ENCODE peak calls at places on chromosomes 1 and 21, in seven cellular contexts. R is SK-N-SH, S is HepG2, L is GM12891, U is K562, J is H1, O is GM12878. Q is an unnamed sample.

GRCh38 chr1:7383671-7384070 is 387.4 kb upstream of the VAMP3 start:
- DNase-seq in R (no peak), S (no peak), L (no peak), U (no peak), J (peak; percentile 6), O (no peak), Q (no peak)

GRCh38 chr1:94983343-94983742 is 56.4 kb upstream of the CNN3 start:
- DNase-seq in R (no peak), S (no peak), L (no peak), U (no peak), J (no peak), O (no peak), Q (no peak)

GRCh38 chr1:200336111-200336845 is 73.6 kb downstream of the ZNF281 start:
- DNase-seq in R (no peak), S (peak; percentile 53), L (no peak), U (no peak), J (no peak), O (no peak), Q (no peak)

GRCh38 chr21:38796426-38796825 is 9.3 kb upstream of the ETS2 start:
- DNase-seq in R (no peak), S (no peak), L (no peak), U (peak; percentile 44), J (no peak), O (no peak), Q (no peak)

GRCh38 chr21:29196021-29196663 is 65.7 kb downstream of the MAP3K7CL start:
- DNase-seq in R (peak; percentile 16), S (peak; percentile 70), L (peak; percentile 46), U (peak; percentile 64), J (no peak), O (peak; percentile 90), Q (peak; percentile 40)

GRCh38 chr21:43018519-43018918 is 44.2 kb downstream of the PKNOX1 start:
- DNase-seq in R (no peak), S (no peak), L (no peak), U (no peak), J (no peak), O (no peak), Q (no peak)

GRCh38 chr1:9281071-9281827 is 11.4 kb upstream of the SPSB1 start:
- DNase-seq in R (no peak), S (no peak), L (no peak), U (no peak), J (no peak), O (no peak), Q (no peak)

GRCh38 chr21:36120304-36120902 is 14.5 kb upstream of the CBR3 start:
- DNase-seq in R (no peak), S (no peak), L (no peak), U (no peak), J (no peak), O (no peak), Q (no peak)

GRCh38 chr1:41673806-41674205 is 189.3 kb upstream of the EDN2 start:
- DNase-seq in R (no peak), S (no peak), L (no peak), U (no peak), J (no peak), O (no peak), Q (peak; percentile 54)

GRCh38 chr1:10561497-10561896 is 86.7 kb downstream of the PEX14 start:
- DNase-seq in R (no peak), S (no peak), L (no peak), U (no peak), J (no peak), O (no peak), Q (no peak)

GRCh38 chr1:225746361-225747179 is 31.1 kb upstream of the SRP9 start:
- DNase-seq in R (no peak), S (peak; percentile 85), L (no peak), U (no peak), J (peak; percentile 77), O (no peak), Q (no peak)

GRCh38 chr1:245860681-245861552 is 646.2 kb downstream of the SMYD3 start:
- DNase-seq in R (no peak), S (no peak), L (no peak), U (no peak), J (no peak), O (no peak), Q (no peak)

GRCh38 chr1:76336951-76337371 is 262.4 kb downstream of the ST6GALNAC3 start:
- DNase-seq in R (peak; percentile 78), S (no peak), L (no peak), U (no peak), J (no peak), O (no peak), Q (no peak)

GRCh38 chr1:12064073-12064969 is 1.2 kb downstream of the TNFRSF8 start:
- DNase-seq in R (no peak), S (no peak), L (no peak), U (no peak), J (no peak), O (no peak), Q (no peak)

GRCh38 chr1:54777011-54777410 is 12.7 kb upstream of the PARS2 start:
- DNase-seq in R (no peak), S (no peak), L (no peak), U (no peak), J (no peak), O (no peak), Q (no peak)

GRCh38 chr1:160768295-160768657 is 27.7 kb upstream of the LY9 start:
- DNase-seq in R (no peak), S (peak; percentile 29), L (no peak), U (no peak), J (peak; percentile 60), O (peak; percentile 84), Q (peak; percentile 42)

GRCh38 chr1:74517599-74518051 is 5.2 kb upstream of the LRRC53 start:
- DNase-seq in R (no peak), S (no peak), L (no peak), U (no peak), J (no peak), O (peak; percentile 25), Q (no peak)

DNA sequence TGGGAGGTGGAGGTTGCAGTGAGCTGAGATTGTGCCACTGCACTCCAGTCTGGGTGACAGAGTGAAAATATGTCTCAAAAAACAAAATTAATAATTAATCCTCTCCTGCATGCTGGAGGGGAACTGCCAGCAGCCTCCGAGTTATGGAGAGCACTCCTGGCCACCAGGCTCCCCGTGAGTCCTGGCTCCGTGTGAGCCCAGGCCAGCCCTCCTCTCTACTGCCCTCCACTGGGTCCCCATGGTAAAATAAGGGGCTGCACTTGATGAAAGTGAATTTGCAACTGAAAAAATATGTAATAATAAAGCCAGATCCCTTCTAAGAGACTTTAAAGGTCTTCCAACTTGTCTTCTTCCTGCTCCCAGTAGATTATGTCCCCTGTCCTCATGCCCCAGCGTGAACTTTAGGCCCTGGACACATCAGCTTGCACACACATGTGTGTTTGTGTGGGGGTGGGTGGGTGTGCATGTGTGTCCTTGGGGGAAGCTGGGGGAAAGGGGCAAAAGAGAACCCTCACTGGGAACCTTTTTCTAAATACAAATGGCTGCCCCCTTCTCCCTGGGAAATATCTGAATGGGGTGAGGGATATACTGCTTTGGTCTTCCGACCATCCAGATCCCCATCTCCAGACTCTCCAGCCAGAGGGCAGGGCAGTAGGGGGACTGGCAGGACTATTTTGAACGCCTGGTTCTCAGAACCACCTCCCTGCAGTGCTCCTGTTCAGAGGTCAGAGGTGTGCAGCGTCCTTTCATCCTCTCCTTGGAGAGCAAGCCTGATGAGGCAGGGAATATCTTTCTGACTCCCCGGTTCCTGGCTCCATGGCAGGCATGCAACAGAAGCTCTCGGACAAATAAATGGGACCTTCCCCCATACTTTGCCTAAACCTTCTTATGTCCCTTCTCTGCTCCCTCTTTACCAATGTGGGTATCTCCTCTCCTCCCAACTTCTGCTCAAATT is 26.2 kb downstream of the NEK2 start:
- DNase-seq in R (peak; percentile 80), S (peak; percentile 68), L (no peak), U (peak; percentile 51), J (peak; percentile 63), O (no peak), Q (no peak)
- TF ChIP-seq TAF1 in R (no peak), S (no peak), L (no peak), U (no peak), J (no peak), O (no peak), Q (no peak)

DNA sequence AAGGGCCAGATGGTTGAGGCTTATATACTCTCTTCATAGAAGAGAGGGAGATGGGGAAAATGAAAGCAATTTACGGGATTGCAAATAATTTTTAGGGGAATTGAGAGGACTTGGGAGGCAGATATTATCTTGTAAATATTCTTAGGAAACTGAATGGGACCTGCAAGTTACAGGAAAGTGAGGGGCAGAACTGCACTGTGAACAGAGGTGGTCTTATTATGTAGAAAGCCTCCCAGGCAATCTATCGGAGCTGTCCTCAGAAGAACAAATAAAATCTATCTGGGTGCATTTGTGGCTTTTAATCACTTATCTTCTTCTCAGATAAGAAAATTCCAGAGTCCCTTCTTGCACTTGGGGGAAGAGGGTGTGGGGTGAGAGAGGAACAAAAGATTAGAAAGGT is 223.5 kb downstream of the RHOU start:
- DNase-seq in R (no peak), S (no peak), L (no peak), U (no peak), J (no peak), O (no peak), Q (no peak)
- TF ChIP-seq TAF1 in R (no peak), S (no peak), L (no peak), U (no peak), J (no peak), O (no peak), Q (no peak)

GRCh38 chr1:66381626-66382275 is 152.2 kb upstream of the SGIP1 start:
- DNase-seq in R (no peak), S (no peak), L (no peak), U (no peak), J (no peak), O (no peak), Q (no peak)

GRCh38 chr1:66386712-66387111 is 147.2 kb upstream of the SGIP1 start:
- DNase-seq in R (no peak), S (no peak), L (no peak), U (no peak), J (no peak), O (no peak), Q (no peak)

GRCh38 chr1:66383168-66383567 is 150.8 kb upstream of the SGIP1 start:
- DNase-seq in R (no peak), S (no peak), L (no peak), U (no peak), J (no peak), O (no peak), Q (no peak)

GRCh38 chr1:66383602-66384001 is 150.4 kb upstream of the SGIP1 start:
- DNase-seq in R (no peak), S (no peak), L (no peak), U (no peak), J (no peak), O (no peak), Q (no peak)

GRCh38 chr1:66384258-66384657 is 149.7 kb upstream of the SGIP1 start:
- DNase-seq in R (no peak), S (no peak), L (no peak), U (no peak), J (no peak), O (no peak), Q (no peak)
- TF ChIP-seq TAF1 in R (no peak), S (no peak), L (no peak), U (no peak), J (no peak), O (no peak), Q (no peak)

GRCh38 chr1:113875714-113876113 is 4.2 kb upstream of the PTPN22 start:
- DNase-seq in R (no peak), S (no peak), L (no peak), U (no peak), J (no peak), O (peak; percentile 34), Q (no peak)
- TF ChIP-seq TAF1 in R (no peak), S (no peak), L (no peak), U (no peak), J (no peak), O (no peak), Q (no peak)

GRCh38 chr1:234572966-234573365 is 37.0 kb downstream of the IRF2BP2 start:
- DNase-seq in R (no peak), S (no peak), L (no peak), U (no peak), J (no peak), O (no peak), Q (no peak)
- TF ChIP-seq TAF1 in R (no peak), S (no peak), L (no peak), U (no peak), J (no peak), O (no peak), Q (no peak)

Q was measured in GM12892.